ENCODE peak calls at places on chromosomes 7 and 10, in ten cellular contexts. A is GM23248, O is neuronal stem cell, E is fibroblast of lung, Z is endothelial cell of umbilical vein, F is HCT116, T is MM.1S, B is mammary epithelial cell, H is H1, S is astrocyte. J is an unnamed sample.

GRCh38 chr7:91922857-91923256 is 17.8 kb upstream of the AKAP9 start:
- DNase-seq in O (no peak), A (no peak), B (no peak), F (no peak), S (no peak), E (no peak), Z (no peak), T (no peak), H (no peak), J (no peak)

GRCh38 chr7:51237727-51238126 is 78.9 kb downstream of the COBL start:
- DNase-seq in B (no peak), S (no peak), H (no peak), E (no peak), Z (no peak), F (no peak), A (no peak), T (no peak), O (no peak), J (no peak)

GRCh38 chr7:45160374-45160773 is 2.8 kb downstream of the RAMP3 start:
- DNase-seq in F (no peak), B (no peak), S (no peak), Z (no peak), A (no peak), T (peak; percentile 32), E (no peak), H (no peak), O (no peak), J (no peak)

GRCh38 chr7:82313269-82313668 is 130.3 kb downstream of the CACNA2D1 start:
- DNase-seq in Z (no peak), T (no peak), E (no peak), H (no peak), B (no peak), O (no peak), S (no peak), A (no peak), F (no peak), J (no peak)

GRCh38 chr10:84469470-84469869 is 141.1 kb downstream of the CCSER2 start:
- DNase-seq in F (no peak), O (no peak), E (no peak), B (no peak), S (peak; percentile 8), T (no peak), A (peak; percentile 17), H (no peak), Z (no peak), J (no peak)

GRCh38 chr10:24701447-24701846 is 22.2 kb downstream of the ARHGAP21 start:
- DNase-seq in T (peak; percentile 74), O (no peak), H (no peak), B (no peak), S (no peak), F (no peak), A (no peak), Z (no peak), E (no peak), J (no peak)

GRCh38 chr7:33868151-33868550 is 37.2 kb upstream of the BMPER start:
- DNase-seq in O (no peak), A (peak; percentile 88), F (no peak), E (no peak), H (no peak), S (peak; percentile 47), T (no peak), Z (no peak), B (peak; percentile 60), J (peak; percentile 31)

GRCh38 chr7:37081436-37081835 is 357.1 kb upstream of the AOAH start:
- DNase-seq in O (no peak), F (no peak), S (no peak), H (no peak), A (no peak), Z (peak; percentile 54), B (peak; percentile 23), E (no peak), T (peak; percentile 47), J (no peak)

GRCh38 chr10:30747633-30748032 is 118.1 kb upstream of the LYZL2 start:
- DNase-seq in E (peak; percentile 51), Z (no peak), O (no peak), A (peak; percentile 86), T (no peak), S (peak; percentile 71), F (no peak), H (no peak), B (peak; percentile 22), J (peak; percentile 56)

GRCh38 chr10:132839061-132839460 is 53.1 kb upstream of the NKX6-2 start:
- DNase-seq in Z (no peak), S (no peak), B (no peak), T (no peak), O (no peak), H (no peak), A (no peak), E (no peak), F (no peak), J (no peak)

GRCh38 chr7:55587687-55588378 is 15.5 kb upstream of the VOPP1 start:
- DNase-seq in E (no peak), S (no peak), T (no peak), F (no peak), O (no peak), H (no peak), Z (no peak), B (no peak), A (no peak), J (no peak)

GRCh38 chr7:133859191-133859590 is 267.9 kb upstream of the LRGUK start:
- DNase-seq in E (no peak), S (no peak), Z (no peak), B (no peak), T (no peak), H (no peak), F (no peak), A (no peak), O (no peak), J (no peak)

GRCh38 chr7:151251926-151252835 is 3.7 kb upstream of the SMARCD3 start:
- DNase-seq in Z (peak; percentile 62), E (peak; percentile 82), S (peak; percentile 67), A (peak; percentile 84), H (peak; percentile 77), B (peak; percentile 29), F (no peak), T (no peak), O (peak; percentile 61), J (peak; percentile 29)

GRCh38 chr7:155377837-155378579 is 79.9 kb upstream of the EN2 start:
- DNase-seq in H (peak; percentile 69), B (peak; percentile 32), S (peak; percentile 12), T (peak; percentile 24), A (peak; percentile 52), E (no peak), F (no peak), O (no peak), Z (peak; percentile 16), J (peak; percentile 10)

GRCh38 chr10:129637841-129638240 is 170.8 kb downstream of the MGMT start:
- DNase-seq in Z (no peak), A (no peak), S (no peak), B (no peak), H (no peak), F (no peak), E (no peak), O (no peak), T (no peak), J (no peak)

GRCh38 chr10:124472071-124472470 is 10.4 kb downstream of the LHPP start:
- DNase-seq in T (no peak), H (no peak), B (no peak), F (no peak), E (no peak), O (no peak), Z (no peak), A (no peak), S (no peak), J (no peak)

GRCh38 chr7:41445432-41445831 is 257.5 kb downstream of the INHBA start:
- DNase-seq in A (no peak), S (no peak), F (no peak), T (no peak), O (no peak), Z (no peak), E (no peak), B (no peak), H (no peak), J (no peak)

GRCh38 chr10:45376364-45376801 is 2.4 kb downstream of the ALOX5 start:
- DNase-seq in T (no peak), H (no peak), A (no peak), E (no peak), S (no peak), B (no peak), O (no peak), Z (no peak), F (no peak), J (peak; percentile 31)

GRCh38 chr7:132380065-132380464 is 196.2 kb downstream of the PLXNA4 start:
- DNase-seq in H (no peak), F (no peak), S (peak; percentile 39), T (no peak), E (peak; percentile 50), O (no peak), A (no peak), Z (no peak), B (no peak), J (no peak)
- H3K9ac ChIP-seq in H (no peak overlapping the region), F (no peak overlapping the region), S (no peak overlapping the region), T (no peak overlapping the region), E (no peak overlapping the region), O (no peak overlapping the region), A (no peak overlapping the region), Z (no peak overlapping the region), B (no peak overlapping the region), J (no peak overlapping the region)

DNA sequence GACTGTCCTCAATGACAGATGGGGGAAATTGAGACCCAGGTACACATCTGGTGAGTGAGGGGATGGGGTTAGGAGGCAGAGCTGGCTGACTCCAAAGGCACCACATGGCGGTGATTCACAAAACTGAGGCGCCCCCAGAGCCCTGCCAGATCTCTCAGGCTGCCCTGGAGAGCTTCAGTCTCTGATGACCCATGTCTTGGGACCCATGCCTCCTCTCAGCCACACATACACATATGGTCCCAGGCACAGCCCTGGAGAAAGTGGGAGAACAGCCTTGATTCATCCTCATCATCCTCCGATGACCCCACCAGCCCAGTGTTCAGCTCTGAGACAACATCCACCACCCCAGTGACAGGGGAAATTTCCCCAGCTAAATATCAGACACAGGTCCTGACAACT is 426.0 kb downstream of the RPS24 start:
- DNase-seq in B (no peak), O (no peak), T (no peak), Z (no peak), A (no peak), S (no peak), F (no peak), E (no peak), H (no peak), J (no peak)
- H3K27ac ChIP-seq in B (no peak overlapping the region), O (no peak overlapping the region), T (no peak overlapping the region), Z (peak overlapping the region; percentile 99), A (no peak overlapping the region), S (peak overlapping the region; percentile 59), F (no peak overlapping the region), E (no peak overlapping the region), H (no peak overlapping the region), J (peak overlapping the region; percentile 85)

GRCh38 chr10:128124813-128125403 is 1.3 kb downstream of the MKI67 start:
- DNase-seq in Z (peak; percentile 8), T (peak; percentile 18), S (no peak), A (no peak), H (no peak), E (no peak), B (peak; percentile 5), O (no peak), F (no peak), J (peak; percentile 33)
- H2AFZ ChIP-seq in Z (peak overlapping the region; percentile 40), T (peak overlapping the region; percentile 57), S (peak overlapping the region; percentile 73), A (peak overlapping the region; percentile 87), H (no peak overlapping the region), E (peak overlapping the region; percentile 64), B (peak overlapping the region; percentile 72), O (peak overlapping the region; percentile 96), F (no peak overlapping the region), J (peak overlapping the region; percentile 73)

DNA sequence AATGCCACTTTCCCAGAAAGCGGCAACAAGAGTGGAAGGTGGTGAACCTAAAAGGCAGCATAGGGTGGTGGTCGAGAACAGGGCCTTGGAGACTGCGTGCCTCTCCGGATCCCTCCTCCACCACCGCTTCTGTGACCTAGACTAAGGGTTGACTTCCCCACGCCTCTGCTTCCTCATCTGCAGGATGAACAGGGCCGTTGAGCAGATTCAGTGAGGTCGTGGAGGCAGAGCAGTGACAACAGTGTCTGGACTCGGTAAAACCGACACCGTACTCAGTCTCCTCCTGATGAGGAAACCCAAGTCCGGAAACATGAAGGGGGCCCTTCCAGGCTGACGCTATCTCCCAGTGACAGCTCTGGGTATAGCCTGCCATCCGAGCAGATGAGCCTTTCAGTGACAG is 162.6 kb downstream of the CELF2 start:
- DNase-seq in B (no peak), F (no peak), O (no peak), E (no peak), H (no peak), T (peak; percentile 72), Z (no peak), S (no peak), A (no peak), J (no peak)
- H3K9ac ChIP-seq in B (no peak overlapping the region), F (no peak overlapping the region), O (no peak overlapping the region), E (no peak overlapping the region), H (no peak overlapping the region), T (peak overlapping the region; percentile 98), Z (no peak overlapping the region), S (no peak overlapping the region), A (no peak overlapping the region), J (no peak overlapping the region)